ENCODE peak calls at places on chromosomes 16 and 17, in four cellular contexts. T, V, N and Q are unnamed samples.

GRCh38 chr16:23920446-23920845 is 84.7 kb downstream of the PRKCB start:
- DNase-seq in T (no peak), V (no peak), N (no peak), Q (no peak)

GRCh38 chr17:78745407-78746088 is 36.5 kb downstream of the CYTH1 start:
- DNase-seq in T (peak), V (no peak), N (peak), Q (no peak)

GRCh38 chr17:20774472-20775135 is 195.1 kb downstream of the CDRT15L2 start:
- DNase-seq in T (no peak), V (no peak), N (no peak), Q (no peak)

GRCh38 chr17:29273924-29274323 is 20.0 kb downstream of the NUFIP2 start:
- DNase-seq in T (no peak), V (no peak), N (no peak), Q (no peak)

GRCh38 chr16:8818499-8819270 is 21.0 kb downstream of the PMM2 start:
- DNase-seq in T (no peak), V (no peak), N (no peak), Q (no peak)

GRCh38 chr17:17507465-17508011 is 11.3 kb upstream of the RASD1 start:
- DNase-seq in T (no peak), V (no peak), N (no peak), Q (no peak)

GRCh38 chr16:84925092-84925772 is 86.1 kb downstream of the ZDHHC7 start:
- DNase-seq in T (no peak), V (peak), N (no peak), Q (no peak)

GRCh38 chr17:17151055-17151454 is 55.1 kb downstream of the PLD6 start:
- DNase-seq in T (peak), V (no peak), N (no peak), Q (no peak)

GRCh38 chr17:27667656-27668487 is 36.9 kb downstream of the LGALS9 start:
- DNase-seq in T (no peak), V (no peak), N (no peak), Q (no peak)

GRCh38 chr17:39730095-39730921 is at the start of gene MIEN1:
- DNase-seq in T (peak), V (peak), N (peak), Q (no peak)

GRCh38 chr16:12195296-12195695 is 218.8 kb downstream of the SNX29 start:
- DNase-seq in T (no peak), V (no peak), N (no peak), Q (no peak)

GRCh38 chr17:41695954-41696720 is 7.5 kb downstream of the EIF1 start:
- DNase-seq in T (peak), V (peak), N (peak), Q (no peak)

GRCh38 chr16:67357561-67357960 is 30.9 kb downstream of the LRRC36 start:
- DNase-seq in T (no peak), V (no peak), N (no peak), Q (no peak)

GRCh38 chr16:74868501-74868900 is 93.9 kb upstream of the FA2H start:
- DNase-seq in T (peak), V (no peak), N (no peak), Q (no peak)

GRCh38 chr17:60514053-60514452 is 12.0 kb downstream of the APPBP2 start:
- DNase-seq in T (no peak), V (no peak), N (no peak), Q (no peak)

GRCh38 chr16:3983081-3983520 is 102.6 kb upstream of the CREBBP start:
- DNase-seq in T (peak), V (no peak), N (peak), Q (no peak)

GRCh38 chr17:44209786-44210341 is 9.6 kb downstream of the UBTF start:
- DNase-seq in T (no peak), V (no peak), N (no peak), Q (no peak)